ENCODE peak calls at places on chromosome X, in ten cellular contexts. G is choroid plexus epithelial cell; O is GM18507; F is naive thymus-derived CD4-positive, alpha-beta T cell; J is mesothelial cell of epicardium; C is hippocampal formation; T is T-helper 9 cell; I is MG63; E is activated CD4-positive, alpha-beta T cell treated with anti-CD3 and anti-CD28 coated beads, Interleukin-2, amount 50 U/mL, for 24 hours; R is BE2C. P is an unnamed sample.

GRCh38 chrX:46627700-46628405 is 54.3 kb downstream of the CHST7 start:
- DNase-seq in G (no peak), O (no peak), F (no peak), J (no peak), C (no peak), T (no peak), I (peak), E (no peak), R (no peak), P (no peak)

GRCh38 chrX:9670136-9670905 is 95.3 kb downstream of the GPR143 start:
- DNase-seq in G (peak), O (no peak), F (no peak), J (no peak), C (no peak), T (no peak), I (no peak), E (no peak), R (no peak), P (no peak)

GRCh38 chrX:9461087-9461486 is 3.8 kb upstream of the TBL1X start:
- DNase-seq in G (no peak), O (no peak), F (no peak), J (no peak), C (no peak), T (no peak), I (no peak), E (no peak), R (no peak), P (no peak)

GRCh38 chrX:40855932-40856515 is 120.7 kb upstream of the MED14 start:
- DNase-seq in G (no peak), O (no peak), F (no peak), J (no peak), C (no peak), T (no peak), I (no peak), E (no peak), R (no peak), P (no peak)

GRCh38 chrX:153878969-153879653 is 6.9 kb downstream of the L1CAM start:
- DNase-seq in G (peak), O (no peak), F (peak), J (no peak), C (no peak), T (no peak), I (no peak), E (no peak), R (peak), P (no peak)

GRCh38 chrX:120797201-120797938 is 78.3 kb downstream of the CT47B1 start:
- DNase-seq in G (peak), O (no peak), F (no peak), J (no peak), C (no peak), T (no peak), I (no peak), E (no peak), R (no peak), P (no peak)

GRCh38 chrX:27918799-27919198 is 62.5 kb downstream of the DCAF8L1 start:
- DNase-seq in G (peak), O (no peak), F (no peak), J (no peak), C (no peak), T (no peak), I (peak), E (no peak), R (peak), P (no peak)

GRCh38 chrX:17285983-17286382 is 89.0 kb upstream of the NHS start:
- DNase-seq in G (no peak), O (no peak), F (no peak), J (no peak), C (no peak), T (no peak), I (no peak), E (no peak), R (no peak), P (no peak)

GRCh38 chrX:100745806-100746537 is 14.1 kb upstream of the SYTL4 start:
- DNase-seq in G (peak), O (no peak), F (no peak), J (no peak), C (no peak), T (no peak), I (no peak), E (no peak), R (no peak), P (no peak)

GRCh38 chrX:13752141-13752540 is 17.6 kb downstream of the OFD1 start:
- DNase-seq in G (no peak), O (no peak), F (no peak), J (no peak), C (no peak), T (no peak), I (no peak), E (no peak), R (no peak), P (no peak)

GRCh38 chrX:69279234-69279633 is 114.0 kb upstream of the PJA1 start:
- DNase-seq in G (no peak), O (no peak), F (no peak), J (no peak), C (no peak), T (no peak), I (no peak), E (no peak), R (no peak), P (no peak)

GRCh38 chrX:9352683-9353430 is 112.0 kb upstream of the TBL1X start:
- DNase-seq in G (peak), O (no peak), F (peak), J (no peak), C (peak), T (no peak), I (no peak), E (no peak), R (no peak), P (peak)

GRCh38 chrX:11558972-11559371 is 106.7 kb downstream of the ARHGAP6 start:
- DNase-seq in G (no peak), O (peak), F (no peak), J (no peak), C (no peak), T (peak), I (peak), E (peak), R (peak), P (no peak)

GRCh38 chrX:53383376-53384087 is 38.9 kb downstream of the SMC1A start:
- DNase-seq in G (peak), O (no peak), F (no peak), J (no peak), C (no peak), T (no peak), I (no peak), E (no peak), R (no peak), P (no peak)

GRCh38 chrX:12975999-12976558 is 1.2 kb downstream of the TMSB4X start:
- DNase-seq in G (peak), O (no peak), F (no peak), J (no peak), C (no peak), T (no peak), I (peak), E (no peak), R (peak), P (no peak)

GRCh38 chrX:12894074-12894691 is 12.2 kb upstream of the TLR8 start:
- DNase-seq in G (peak), O (no peak), F (peak), J (peak), C (no peak), T (peak), I (no peak), E (peak), R (peak), P (no peak)

GRCh38 chrX:19839770-19840254 is 47.6 kb downstream of the SH3KBP1 start:
- DNase-seq in G (no peak), O (no peak), F (no peak), J (no peak), C (no peak), T (no peak), I (no peak), E (no peak), R (no peak), P (peak)

GRCh38 chrX:14948701-14949100 is 75.5 kb downstream of the MOSPD2 start:
- DNase-seq in G (peak), O (no peak), F (no peak), J (no peak), C (no peak), T (no peak), I (no peak), E (no peak), R (no peak), P (no peak)

GRCh38 chrX:72120798-72121197 is 10.9 kb downstream of the RTL5 start:
- DNase-seq in G (no peak), O (no peak), F (no peak), J (no peak), C (no peak), T (no peak), I (peak), E (no peak), R (peak), P (no peak)

GRCh38 chrX:66046612-66047235 is 6.8 kb upstream of the VSIG4 start:
- DNase-seq in G (no peak), O (no peak), F (no peak), J (no peak), C (no peak), T (no peak), I (no peak), E (peak), R (no peak), P (peak)

GRCh38 chrX:1491851-1492349 is 39.2 kb upstream of the ASMTL start:
- DNase-seq in G (peak), O (no peak), F (peak), J (no peak), C (no peak), T (no peak), I (peak), E (no peak), R (peak), P (peak)

GRCh38 chrX:100895365-100896075 is 21.4 kb upstream of the NOX1 start:
- DNase-seq in G (peak), O (no peak), F (no peak), J (no peak), C (no peak), T (no peak), I (peak), E (no peak), R (peak), P (no peak)

GRCh38 chrX:37905436-37906147 is 58.2 kb upstream of the DYNLT3 start:
- DNase-seq in G (peak), O (no peak), F (no peak), J (peak), C (no peak), T (peak), I (peak), E (no peak), R (peak), P (no peak)